ENCODE peak calls at places on chromosomes 16 and 17, in five cellular contexts. D is osteocyte, L is tibial artery, Y is glutamatergic neuron, C is lower lobe of right lung. P is an unnamed sample.

GRCh38 chr16:20327444-20328041 is at the start of gene GP2:
- DNase-seq in L (no peak), C (no peak), Y (no peak), D (no peak), P (no peak)

GRCh38 chr16:65672960-65673359 is 551.1 kb upstream of the CDH11 start:
- DNase-seq in C (no peak), Y (no peak), D (no peak), L (no peak), P (no peak)

GRCh38 chr17:17724991-17725852 is 44.0 kb downstream of the RAI1 start:
- DNase-seq in D (no peak), Y (no peak), C (no peak), L (no peak), P (no peak)

GRCh38 chr17:76558210-76559095 is 18.6 kb downstream of the PRCD start:
- DNase-seq in C (no peak), L (no peak), Y (no peak), D (no peak), P (no peak)

GRCh38 chr16:75758215-75758614 is 31.9 kb upstream of the CPHXL start:
- DNase-seq in Y (no peak), L (no peak), C (no peak), D (no peak), P (no peak)

GRCh38 chr16:66222756-66223155 is 143.7 kb upstream of the CDH5 start:
- DNase-seq in D (no peak), L (no peak), C (no peak), Y (no peak), P (no peak)

GRCh38 chr17:42365136-42365535 is 23.1 kb downstream of the STAT3 start:
- DNase-seq in Y (no peak), C (no peak), D (no peak), L (no peak), P (no peak)

GRCh38 chr17:59647288-59647687 is 27.6 kb downstream of the CLTC start:
- DNase-seq in Y (no peak), C (no peak), D (no peak), L (no peak), P (no peak)